ENCODE peak calls at places on chromosomes 6 and 20, in six cellular contexts. I, M, B, U, J and G are unnamed samples.

GRCh38 chr20:20712004-20712473 is 405 bp downstream of the RALGAPA2 start:
- DNase-seq in I (no peak), M (no peak), B (no peak), U (no peak), J (no peak), G (peak)

GRCh38 chr20:14609328-14610221 is 272.2 kb upstream of the FLRT3 start:
- DNase-seq in I (no peak), M (no peak), B (no peak), U (no peak), J (no peak), G (no peak)

GRCh38 chr6:39493174-39493573 is 170.7 kb upstream of the KCNK16 start:
- DNase-seq in I (no peak), M (peak), B (no peak), U (no peak), J (no peak), G (no peak)

GRCh38 chr6:41352396-41352795 is 17.0 kb downstream of the NCR2 start:
- DNase-seq in I (no peak), M (no peak), B (no peak), U (no peak), J (no peak), G (no peak)

GRCh38 chr6:80357674-80358073 is 251.2 kb downstream of the BCKDHB start:
- DNase-seq in I (no peak), M (no peak), B (no peak), U (no peak), J (no peak), G (no peak)

GRCh38 chr6:49606696-49607390 is 29.8 kb downstream of the RHAG start:
- DNase-seq in I (no peak), M (peak), B (no peak), U (peak), J (peak), G (no peak)

GRCh38 chr20:47708953-47709833 is 76.1 kb downstream of the SULF2 start:
- DNase-seq in I (no peak), M (no peak), B (no peak), U (no peak), J (no peak), G (no peak)

GRCh38 chr6:48775157-48775556 is 664.2 kb upstream of the PTCHD4 start:
- DNase-seq in I (no peak), M (peak), B (no peak), U (no peak), J (peak), G (no peak)

GRCh38 chr20:33401922-33402369 is 627 bp upstream of the CDK5RAP1 start:
- DNase-seq in I (no peak), M (peak), B (no peak), U (peak), J (no peak), G (no peak)

GRCh38 chr20:33404281-33404680 is 3.0 kb upstream of the CDK5RAP1 start:
- DNase-seq in I (no peak), M (no peak), B (no peak), U (no peak), J (no peak), G (no peak)

GRCh38 chr20:33399924-33400323 is 1.4 kb downstream of the CDK5RAP1 start:
- DNase-seq in I (no peak), M (no peak), B (no peak), U (no peak), J (no peak), G (no peak)

GRCh38 chr20:33407251-33407650 is 5.9 kb upstream of the CDK5RAP1 start:
- DNase-seq in I (no peak), M (peak), B (no peak), U (no peak), J (no peak), G (no peak)

GRCh38 chr20:33401042-33401921 is at the start of gene CDK5RAP1:
- DNase-seq in I (peak), M (peak), B (peak), U (peak), J (peak), G (peak)
- TF ChIP-seq CTCF in I (no peak), M (no peak), B (no peak), U (peak), J (no peak), G (no peak)

GRCh38 chr20:597560-597959 is 12.5 kb downstream of the TCF15 start:
- DNase-seq in I (no peak), M (no peak), B (no peak), U (no peak), J (no peak), G (no peak)

GRCh38 chr20:591941-592340 is 18.2 kb downstream of the TCF15 start:
- DNase-seq in I (no peak), M (no peak), B (no peak), U (no peak), J (no peak), G (no peak)

GRCh38 chr20:592506-592905 is 17.6 kb downstream of the TCF15 start:
- DNase-seq in I (no peak), M (no peak), B (no peak), U (no peak), J (no peak), G (no peak)

GRCh38 chr20:598133-598881 is 11.8 kb downstream of the TCF15 start:
- DNase-seq in I (no peak), M (no peak), B (no peak), U (no peak), J (no peak), G (no peak)

DNA sequence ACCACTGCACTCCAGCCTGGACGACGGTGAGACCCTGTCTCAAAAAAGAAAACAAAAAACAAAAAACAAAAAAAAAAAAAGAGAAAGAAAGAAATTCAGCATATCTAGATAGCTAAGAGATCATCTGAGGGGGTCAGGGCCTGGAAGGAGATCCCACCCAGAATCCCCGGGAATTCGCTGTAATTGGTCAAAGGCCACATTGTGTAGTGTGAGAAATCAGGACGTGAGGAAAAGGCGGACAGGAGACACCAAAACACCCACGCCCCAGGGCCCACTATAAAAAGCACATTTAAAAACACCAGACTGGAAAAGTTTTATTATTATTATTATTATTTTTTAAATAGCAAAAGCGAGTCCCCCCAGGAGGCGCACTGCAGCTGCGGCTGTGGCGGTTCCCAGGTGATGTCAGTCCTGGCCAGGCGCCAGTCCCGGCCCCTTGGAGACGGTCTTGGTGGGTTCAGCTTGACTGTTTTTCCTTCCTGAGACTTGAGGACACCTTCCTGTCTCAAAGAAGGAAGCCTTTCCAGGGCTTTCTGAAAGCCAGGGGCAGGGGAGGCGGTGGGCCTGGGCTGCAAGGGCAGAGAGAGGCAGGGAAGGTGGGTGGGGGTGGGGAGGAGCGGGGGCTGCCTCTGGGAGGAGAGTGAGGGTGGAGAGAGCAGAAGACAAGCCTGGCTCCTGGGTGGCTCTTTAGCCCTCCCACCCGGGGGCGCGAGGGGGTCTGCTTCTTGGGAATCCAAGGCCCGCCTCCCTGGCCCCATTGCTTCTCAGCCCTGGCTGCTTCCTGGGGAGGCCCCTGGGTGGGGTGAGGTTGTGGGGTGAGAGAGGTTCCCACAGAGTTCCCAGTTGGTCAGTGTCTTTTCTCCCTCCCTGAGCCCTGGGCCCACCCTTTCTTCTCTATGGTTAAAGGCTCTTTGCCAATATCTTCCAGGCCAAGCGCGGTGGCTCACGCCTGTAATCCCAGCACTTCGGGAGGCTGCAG is 14.5 kb downstream of the TCF15 start:
- DNase-seq in I (no peak), M (no peak), B (no peak), U (no peak), J (no peak), G (no peak)
- TF ChIP-seq CTCF in I (no peak), M (no peak), B (no peak), U (no peak), J (no peak), G (no peak)

DNA sequence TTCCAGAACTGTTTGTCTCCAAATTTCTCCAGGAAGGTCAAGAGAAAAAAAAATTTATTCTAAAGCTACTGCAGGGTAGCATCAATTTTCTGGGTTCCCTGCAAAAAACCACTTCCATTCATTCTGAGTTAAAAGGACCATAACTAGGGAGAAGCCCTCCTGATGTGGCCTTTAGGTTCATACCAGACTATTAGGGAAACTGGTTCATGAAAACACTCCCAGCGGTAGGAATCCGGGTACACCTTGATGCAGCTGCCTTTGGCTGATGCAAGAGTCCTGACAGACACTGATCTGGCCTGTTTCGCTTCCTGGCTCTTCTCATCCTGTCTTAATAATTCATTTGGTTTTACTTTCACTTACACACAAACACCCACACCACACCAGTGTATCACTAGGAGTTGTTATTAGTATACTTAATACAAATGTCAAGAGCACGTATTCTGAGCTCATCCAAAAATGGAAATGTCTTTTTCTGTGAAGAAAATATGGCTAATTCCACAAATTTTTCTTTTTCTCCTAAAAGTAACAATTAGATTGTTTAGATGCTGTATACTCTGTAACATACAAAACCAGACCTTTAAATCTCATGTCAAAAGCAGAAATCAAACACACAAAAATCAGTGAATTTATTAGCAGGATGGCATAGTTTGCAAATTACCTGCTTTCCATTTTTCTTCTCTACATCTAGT is 38.4 kb upstream of the ARHGAP18 start:
- DNase-seq in I (peak), M (peak), B (peak), U (peak), J (peak), G (peak)
- TF ChIP-seq CTCF in I (no peak), M (peak), B (no peak), U (no peak), J (no peak), G (peak)

DNA sequence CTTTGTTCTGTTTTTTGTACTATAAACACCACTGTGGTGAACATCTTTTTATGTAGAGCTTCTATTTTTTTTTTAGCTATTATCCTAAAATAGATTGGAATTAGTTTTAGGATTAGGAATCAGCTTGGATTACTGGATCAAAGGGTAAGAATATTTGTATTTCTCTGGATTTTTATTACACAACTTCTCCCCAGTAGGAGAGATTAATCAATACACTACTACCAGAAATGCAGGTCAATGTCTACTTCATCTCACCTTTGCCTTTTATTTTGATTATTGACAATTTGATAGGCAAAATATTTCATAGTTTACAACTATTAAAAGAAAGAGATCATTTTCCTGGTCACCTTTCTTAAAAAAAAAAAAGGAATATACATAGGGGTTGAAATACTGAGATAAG is 191.9 kb downstream of the TSHZ2 start:
- DNase-seq in I (no peak), M (no peak), B (no peak), U (no peak), J (no peak), G (no peak)
- TF ChIP-seq CTCF in I (no peak), M (no peak), B (no peak), U (no peak), J (no peak), G (no peak)